ENCODE peak calls at places on chromosomes 1 and 21, in five cellular contexts. One of them, this sample, is unnamed.

GRCh38 chr1:204520834-204521709 is 4.9 kb downstream of the MDM4 start:
- DNase-seq in GM10248: peak
- DNase-seq in psoas muscle: no peak
- DNase-seq in A549: no peak
- DNase-seq in GM12865: peak
- DNase-seq in this sample: no peak

GRCh38 chr1:224151117-224151516 is 31.9 kb upstream of the DEGS1 start:
- DNase-seq in GM12865: no peak
- DNase-seq in psoas muscle: no peak
- DNase-seq in A549: no peak
- DNase-seq in GM10248: no peak
- DNase-seq in this sample: no peak

GRCh38 chr21:38134084-38134873 is 122.5 kb upstream of the KCNJ15 start:
- DNase-seq in A549: no peak
- DNase-seq in GM12865: no peak
- DNase-seq in GM10248: no peak
- DNase-seq in psoas muscle: no peak
- DNase-seq in this sample: no peak

GRCh38 chr1:31183927-31184554 is 55.6 kb downstream of the NKAIN1 start:
- DNase-seq in GM10248: peak
- DNase-seq in psoas muscle: no peak
- DNase-seq in GM12865: peak
- DNase-seq in A549: peak
- DNase-seq in this sample: no peak

GRCh38 chr21:28991861-28992525 is 684 bp downstream of the LTN1 start:
- DNase-seq in A549: no peak
- DNase-seq in GM10248: no peak
- DNase-seq in GM12865: peak
- DNase-seq in psoas muscle: no peak
- DNase-seq in this sample: no peak

GRCh38 chr1:33823401-33823800 is 40.5 kb upstream of the HMGB4 start:
- DNase-seq in psoas muscle: no peak
- DNase-seq in GM10248: no peak
- DNase-seq in GM12865: no peak
- DNase-seq in A549: no peak
- DNase-seq in this sample: no peak

GRCh38 chr1:78145105-78145580 is 99.4 kb downstream of the GIPC2 start:
- DNase-seq in psoas muscle: peak
- DNase-seq in A549: peak
- DNase-seq in GM12865: peak
- DNase-seq in GM10248: peak
- DNase-seq in this sample: no peak

GRCh38 chr1:162035241-162035640 is 11.6 kb upstream of the OLFML2B start:
- DNase-seq in A549: no peak
- DNase-seq in GM12865: no peak
- DNase-seq in GM10248: no peak
- DNase-seq in psoas muscle: no peak
- DNase-seq in this sample: no peak

GRCh38 chr1:46134660-46135331 is 2.4 kb upstream of the PIK3R3 start:
- DNase-seq in A549: peak
- DNase-seq in GM12865: peak
- DNase-seq in psoas muscle: no peak
- DNase-seq in GM10248: peak
- DNase-seq in this sample: no peak

GRCh38 chr1:230421485-230421884 is 4.6 kb downstream of the PGBD5 start:
- DNase-seq in GM10248: no peak
- DNase-seq in A549: no peak
- DNase-seq in psoas muscle: no peak
- DNase-seq in GM12865: no peak
- DNase-seq in this sample: no peak

GRCh38 chr1:19178734-19179398 is 31.2 kb downstream of the UBR4 start:
- DNase-seq in psoas muscle: no peak
- DNase-seq in GM10248: no peak
- DNase-seq in A549: no peak
- DNase-seq in GM12865: no peak
- DNase-seq in this sample: no peak

GRCh38 chr1:150537732-150538684 is 11.2 kb upstream of the ADAMTSL4 start:
- DNase-seq in GM12865: no peak
- DNase-seq in psoas muscle: peak
- DNase-seq in A549: no peak
- DNase-seq in GM10248: no peak
- DNase-seq in this sample: no peak

GRCh38 chr1:226064816-226065248 is 2.3 kb downstream of the H3-3A start:
- DNase-seq in GM10248: peak
- DNase-seq in A549: peak
- DNase-seq in psoas muscle: no peak
- DNase-seq in GM12865: peak
- DNase-seq in this sample: no peak

GRCh38 chr1:232432313-232432712 is 197.6 kb downstream of the SIPA1L2 start:
- DNase-seq in A549: no peak
- DNase-seq in GM12865: no peak
- DNase-seq in GM10248: no peak
- DNase-seq in psoas muscle: peak
- DNase-seq in this sample: no peak

GRCh38 chr1:24567792-24568388 is 12.0 kb downstream of the NCMAP start:
- DNase-seq in GM12865: no peak
- DNase-seq in A549: peak
- DNase-seq in psoas muscle: no peak
- DNase-seq in GM10248: no peak
- DNase-seq in this sample: no peak

GRCh38 chr1:203316626-203317093 is 11.3 kb downstream of the BTG2 start:
- DNase-seq in A549: no peak
- DNase-seq in psoas muscle: no peak
- DNase-seq in GM10248: no peak
- DNase-seq in GM12865: no peak
- DNase-seq in this sample: no peak

GRCh38 chr1:99751877-99752504 is 14.4 kb downstream of the FRRS1 start:
- DNase-seq in GM12865: peak
- DNase-seq in psoas muscle: no peak
- DNase-seq in A549: no peak
- DNase-seq in GM10248: no peak
- DNase-seq in this sample: no peak

GRCh38 chr1:169892819-169893644 is 664 bp downstream of the SCYL3 start:
- DNase-seq in GM10248: no peak
- DNase-seq in psoas muscle: no peak
- DNase-seq in GM12865: peak
- DNase-seq in A549: peak
- DNase-seq in this sample: no peak

GRCh38 chr1:154751690-154752089 is 118.4 kb downstream of the KCNN3 start:
- DNase-seq in psoas muscle: no peak
- DNase-seq in GM12865: no peak
- DNase-seq in GM10248: no peak
- DNase-seq in A549: no peak
- DNase-seq in this sample: no peak

GRCh38 chr1:117123274-117123673 is 1.7 kb upstream of the TRIM45 start:
- DNase-seq in psoas muscle: no peak
- DNase-seq in GM12865: no peak
- DNase-seq in GM10248: no peak
- DNase-seq in A549: no peak
- DNase-seq in this sample: no peak

GRCh38 chr1:117130526-117130925 is 9.0 kb upstream of the TRIM45 start:
- DNase-seq in A549: no peak
- DNase-seq in GM10248: no peak
- DNase-seq in GM12865: no peak
- DNase-seq in psoas muscle: no peak
- DNase-seq in this sample: no peak

GRCh38 chr1:117127840-117128239 is 6.3 kb upstream of the TRIM45 start:
- DNase-seq in GM12865: no peak
- DNase-seq in psoas muscle: no peak
- DNase-seq in GM10248: no peak
- DNase-seq in A549: no peak
- DNase-seq in this sample: no peak

GRCh38 chr1:117128323-117129079 is 7.0 kb upstream of the TRIM45 start:
- DNase-seq in GM12865: peak
- DNase-seq in A549: peak
- DNase-seq in psoas muscle: no peak
- DNase-seq in GM10248: peak
- DNase-seq in this sample: no peak
- TF ChIP-seq CTCF in GM12865: peak
- TF ChIP-seq CTCF in A549: peak
- TF ChIP-seq CTCF in psoas muscle: peak
- TF ChIP-seq CTCF in GM10248: peak
- TF ChIP-seq CTCF in this sample: no peak

GRCh38 chr1:205588691-205589445 is 42.9 kb downstream of the ELK4 start:
- DNase-seq in A549: peak
- DNase-seq in GM12865: peak
- DNase-seq in psoas muscle: peak
- DNase-seq in GM10248: peak
- DNase-seq in this sample: no peak
- TF ChIP-seq CTCF in A549: peak
- TF ChIP-seq CTCF in GM12865: peak
- TF ChIP-seq CTCF in psoas muscle: peak
- TF ChIP-seq CTCF in GM10248: peak
- TF ChIP-seq CTCF in this sample: no peak

GRCh38 chr1:53837924-53838653 is at the start of gene NDC1:
- DNase-seq in A549: peak
- DNase-seq in GM10248: peak
- DNase-seq in GM12865: peak
- DNase-seq in psoas muscle: peak
- DNase-seq in this sample: peak
- TF ChIP-seq CTCF in A549: no peak
- TF ChIP-seq CTCF in GM10248: no peak
- TF ChIP-seq CTCF in GM12865: no peak
- TF ChIP-seq CTCF in psoas muscle: peak
- TF ChIP-seq CTCF in this sample: no peak

GRCh38 chr1:39026947-39027507 is 877 bp downstream of the NDUFS5 start:
- DNase-seq in GM10248: no peak
- DNase-seq in psoas muscle: no peak
- DNase-seq in GM12865: no peak
- DNase-seq in A549: no peak
- DNase-seq in this sample: no peak
- TF ChIP-seq CTCF in GM10248: no peak
- TF ChIP-seq CTCF in psoas muscle: no peak
- TF ChIP-seq CTCF in GM12865: no peak
- TF ChIP-seq CTCF in A549: no peak
- TF ChIP-seq CTCF in this sample: no peak

DNA sequence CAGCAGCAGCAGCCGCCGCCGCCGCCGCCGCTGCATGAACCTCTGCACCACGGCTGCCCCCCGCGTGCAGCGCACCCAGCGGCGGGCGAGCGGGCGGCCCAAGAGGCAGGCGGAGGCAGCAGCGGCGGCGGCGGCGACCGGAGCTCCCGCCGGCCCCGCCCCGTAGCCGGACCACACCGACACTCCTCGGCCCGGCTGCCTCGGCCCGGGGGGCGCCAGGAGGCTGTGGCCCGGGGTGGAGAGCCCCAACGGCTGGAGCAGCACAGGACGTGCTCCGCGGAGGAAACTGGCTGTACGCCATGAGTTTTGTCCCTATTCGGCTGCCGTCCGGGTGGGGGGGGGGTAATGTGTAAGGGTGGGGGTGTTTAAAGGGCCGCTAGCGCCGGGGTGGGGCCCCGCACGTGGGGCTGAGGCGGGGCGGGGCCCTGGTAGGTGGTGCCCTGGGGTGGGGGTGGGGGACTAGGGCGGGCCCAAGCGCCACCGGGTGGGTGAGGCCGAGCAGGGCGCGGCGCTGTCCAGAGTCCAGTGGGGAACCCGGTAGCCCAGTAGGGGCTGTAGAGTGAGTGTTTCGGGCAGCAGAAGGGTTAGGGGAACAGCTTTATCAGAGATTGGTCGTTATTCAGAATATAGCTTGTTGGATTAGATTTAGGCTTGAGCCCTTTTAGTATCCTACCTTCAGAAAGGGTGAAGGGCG is at the start of gene FAM78B:
- DNase-seq in GM10248: peak
- DNase-seq in GM12865: peak
- DNase-seq in A549: peak
- DNase-seq in psoas muscle: peak
- DNase-seq in this sample: peak
- TF ChIP-seq CTCF in GM10248: no peak
- TF ChIP-seq CTCF in GM12865: peak
- TF ChIP-seq CTCF in A549: no peak
- TF ChIP-seq CTCF in psoas muscle: peak
- TF ChIP-seq CTCF in this sample: no peak

GRCh38 chr21:39377444-39378050 is 28.7 kb upstream of the HMGN1 start:
- DNase-seq in GM12865: no peak
- DNase-seq in GM10248: no peak
- DNase-seq in A549: no peak
- DNase-seq in psoas muscle: no peak
- DNase-seq in this sample: no peak
- TF ChIP-seq CTCF in GM12865: no peak
- TF ChIP-seq CTCF in GM10248: no peak
- TF ChIP-seq CTCF in A549: no peak
- TF ChIP-seq CTCF in psoas muscle: no peak
- TF ChIP-seq CTCF in this sample: no peak

DNA sequence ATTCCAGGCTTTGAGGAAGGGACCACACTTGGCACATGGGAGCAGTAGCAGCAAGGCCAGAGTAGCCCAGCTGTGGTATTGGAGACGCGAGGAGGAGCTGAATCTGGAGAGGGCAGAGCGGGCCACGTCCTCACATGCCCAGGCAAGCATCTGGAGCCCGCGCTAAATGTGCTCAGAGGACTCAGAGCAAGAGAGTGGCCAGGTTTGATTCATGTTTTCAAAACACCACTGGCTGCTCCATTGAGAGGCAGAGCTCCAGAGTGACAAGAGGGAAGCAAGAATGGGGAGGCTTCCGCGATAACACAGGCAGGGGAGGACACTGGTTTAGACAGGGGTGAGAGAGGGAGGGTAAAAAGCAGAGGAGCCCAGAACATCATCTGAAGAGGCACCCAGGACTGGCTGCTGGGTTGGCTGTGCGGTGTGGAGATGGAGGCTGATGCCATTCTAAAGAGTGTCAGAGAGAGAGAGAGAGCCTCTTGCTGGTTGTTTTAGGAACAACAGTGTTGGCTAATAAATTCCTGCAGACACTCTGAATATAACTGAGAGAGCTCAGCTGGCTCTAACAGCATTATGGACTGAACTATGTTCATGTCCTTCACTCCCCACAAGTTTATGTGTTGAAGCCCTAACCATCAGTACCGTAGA is 32.3 kb downstream of the RCAN1 start:
- DNase-seq in GM10248: peak
- DNase-seq in psoas muscle: no peak
- DNase-seq in GM12865: peak
- DNase-seq in A549: peak
- DNase-seq in this sample: no peak
- TF ChIP-seq CTCF in GM10248: peak
- TF ChIP-seq CTCF in psoas muscle: peak
- TF ChIP-seq CTCF in GM12865: peak
- TF ChIP-seq CTCF in A549: peak
- TF ChIP-seq CTCF in this sample: no peak

GRCh38 chr1:87594736-87595383 is 266.2 kb downstream of the LMO4 start:
- DNase-seq in psoas muscle: no peak
- DNase-seq in GM12865: peak
- DNase-seq in A549: no peak
- DNase-seq in GM10248: no peak
- DNase-seq in this sample: no peak

GRCh38 chr1:87600070-87600469 is 271.4 kb downstream of the LMO4 start:
- DNase-seq in GM10248: no peak
- DNase-seq in GM12865: no peak
- DNase-seq in psoas muscle: no peak
- DNase-seq in A549: no peak
- DNase-seq in this sample: no peak

GRCh38 chr1:87600848-87601247 is 272.2 kb downstream of the LMO4 start:
- DNase-seq in psoas muscle: no peak
- DNase-seq in GM12865: no peak
- DNase-seq in GM10248: no peak
- DNase-seq in A549: peak
- DNase-seq in this sample: no peak

GRCh38 chr1:87595384-87595781 is 266.7 kb downstream of the LMO4 start:
- DNase-seq in psoas muscle: no peak
- DNase-seq in A549: no peak
- DNase-seq in GM10248: no peak
- DNase-seq in GM12865: no peak
- DNase-seq in this sample: no peak

GRCh38 chr1:87598429-87598828 is 269.7 kb downstream of the LMO4 start:
- DNase-seq in A549: peak
- DNase-seq in psoas muscle: no peak
- DNase-seq in GM10248: no peak
- DNase-seq in GM12865: peak
- DNase-seq in this sample: no peak
- TF ChIP-seq CTCF in A549: no peak
- TF ChIP-seq CTCF in psoas muscle: no peak
- TF ChIP-seq CTCF in GM10248: no peak
- TF ChIP-seq CTCF in GM12865: no peak
- TF ChIP-seq CTCF in this sample: no peak